ENCODE peak calls at places on chromosomes 11 and 22, in six cellular contexts. E is MG63, I is cardiac muscle cell, N is body of pancreas, K is ovary, H is tibial nerve. V is an unnamed sample.

GRCh38 chr11:113730887-113731726 is 25.0 kb upstream of the TMPRSS5 start:
- DNase-seq in E (peak; percentile 42), I (peak; percentile 79), N (no peak), K (no peak), H (no peak), V (peak; percentile 25)

GRCh38 chr11:72223615-72224586 is 666 bp upstream of the INPPL1 start:
- DNase-seq in E (peak; percentile 84), I (peak; percentile 84), N (peak; percentile 81), K (peak; percentile 85), H (no peak), V (peak; percentile 44)

GRCh38 chr11:122863704-122864326 is 18.7 kb upstream of the JHY start:
- DNase-seq in E (peak; percentile 16), I (peak; percentile 53), N (peak; percentile 62), K (peak; percentile 40), H (peak; percentile 28), V (peak; percentile 68)

GRCh38 chr11:132082566-132082965 is 712.2 kb downstream of the NTM start:
- DNase-seq in E (no peak), I (no peak), N (no peak), K (no peak), H (no peak), V (no peak)

GRCh38 chr11:66100272-66101037 is 30.4 kb downstream of the PACS1 start:
- DNase-seq in E (no peak), I (no peak), N (peak; percentile 94), K (peak; percentile 75), H (peak; percentile 28), V (no peak)

GRCh38 chr22:48943567-48944432 is 883.9 kb downstream of the BRD1 start:
- DNase-seq in E (peak; percentile 28), I (peak; percentile 24), N (peak; percentile 28), K (no peak), H (no peak), V (no peak)

GRCh38 chr11:130426223-130427048 is 2.0 kb downstream of the ADAMTS8 start:
- DNase-seq in E (no peak), I (no peak), N (peak; percentile 59), K (no peak), H (no peak), V (no peak)

GRCh38 chr11:95570845-95571244 is 218.7 kb downstream of the FAM76B start:
- DNase-seq in E (no peak), I (no peak), N (no peak), K (no peak), H (no peak), V (no peak)

GRCh38 chr22:19880786-19881569 is 26.3 kb upstream of the GNB1L start:
- DNase-seq in E (peak; percentile 98), I (peak; percentile 56), N (peak; percentile 14), K (peak; percentile 29), H (peak; percentile 34), V (peak; percentile 93)

GRCh38 chr22:37156686-37157435 is 7.1 kb upstream of the IL2RB start:
- DNase-seq in E (no peak), I (no peak), N (no peak), K (no peak), H (no peak), V (no peak)

GRCh38 chr11:33371049-33371448 is 113.9 kb downstream of the HIPK3 start:
- DNase-seq in E (no peak), I (no peak), N (no peak), K (no peak), H (no peak), V (no peak)

GRCh38 chr22:25698986-25699385 is 43.0 kb upstream of the MYO18B start:
- DNase-seq in E (no peak), I (no peak), N (no peak), K (no peak), H (no peak), V (no peak)

GRCh38 chr22:20927940-20928572 is 10.8 kb downstream of the CRKL start:
- DNase-seq in E (no peak), I (no peak), N (no peak), K (no peak), H (no peak), V (no peak)

GRCh38 chr11:94111660-94112059 is 17.0 kb upstream of the PANX1 start:
- DNase-seq in E (no peak), I (no peak), N (no peak), K (no peak), H (no peak), V (no peak)

GRCh38 chr11:45663486-45664375 is 1.7 kb downstream of the CHST1 start:
- DNase-seq in E (no peak), I (no peak), N (no peak), K (no peak), H (no peak), V (no peak)

GRCh38 chr11:65658174-65659021 is 4.3 kb downstream of the RELA start:
- DNase-seq in E (no peak), I (no peak), N (peak; percentile 8), K (no peak), H (no peak), V (no peak)

GRCh38 chr11:86919557-86920210 is 35.5 kb downstream of the FZD4 start:
- DNase-seq in E (no peak), I (peak; percentile 44), N (no peak), K (no peak), H (no peak), V (no peak)

GRCh38 chr22:20494978-20495860 is at the start of gene KLHL22:
- DNase-seq in E (no peak), I (peak; percentile 36), N (peak; percentile 52), K (no peak), H (no peak), V (peak; percentile 63)

GRCh38 chr22:23457586-23457985 is 122.5 kb downstream of the IGLL1 start:
- DNase-seq in E (no peak), I (no peak), N (no peak), K (no peak), H (no peak), V (no peak)

GRCh38 chr11:76623171-76623883 is 47.2 kb downstream of the LRRC32 start:
- DNase-seq in E (peak; percentile 64), I (no peak), N (no peak), K (no peak), H (no peak), V (no peak)

GRCh38 chr11:38476808-38477565 is 1879.0 kb upstream of the RAG2 start:
- DNase-seq in E (no peak), I (no peak), N (no peak), K (no peak), H (no peak), V (no peak)

GRCh38 chr11:68796779-68797178 is 44.9 kb downstream of the CPT1A start:
- DNase-seq in E (no peak), I (no peak), N (no peak), K (no peak), H (no peak), V (no peak)

GRCh38 chr11:9151631-9152030 is 60.2 kb upstream of the SCUBE2 start:
- DNase-seq in E (no peak), I (no peak), N (no peak), K (no peak), H (no peak), V (no peak)

GRCh38 chr11:77874206-77874605 is 53.3 kb downstream of the AAMDC start:
- DNase-seq in E (no peak), I (no peak), N (no peak), K (no peak), H (no peak), V (no peak)

GRCh38 chr22:37546436-37547248 is 13.6 kb upstream of the CDC42EP1 start:
- DNase-seq in E (peak; percentile 97), I (peak; percentile 60), N (peak; percentile 90), K (peak; percentile 77), H (no peak), V (no peak)

GRCh38 chr11:126522606-126523005 is 167.1 kb downstream of the ST3GAL4 start:
- DNase-seq in E (no peak), I (no peak), N (no peak), K (no peak), H (no peak), V (no peak)

GRCh38 chr22:31055322-31056159 is 25.6 kb upstream of the SMTN start:
- DNase-seq in E (peak; percentile 95), I (peak; percentile 69), N (peak; percentile 91), K (peak; percentile 88), H (peak; percentile 77), V (no peak)

DNA sequence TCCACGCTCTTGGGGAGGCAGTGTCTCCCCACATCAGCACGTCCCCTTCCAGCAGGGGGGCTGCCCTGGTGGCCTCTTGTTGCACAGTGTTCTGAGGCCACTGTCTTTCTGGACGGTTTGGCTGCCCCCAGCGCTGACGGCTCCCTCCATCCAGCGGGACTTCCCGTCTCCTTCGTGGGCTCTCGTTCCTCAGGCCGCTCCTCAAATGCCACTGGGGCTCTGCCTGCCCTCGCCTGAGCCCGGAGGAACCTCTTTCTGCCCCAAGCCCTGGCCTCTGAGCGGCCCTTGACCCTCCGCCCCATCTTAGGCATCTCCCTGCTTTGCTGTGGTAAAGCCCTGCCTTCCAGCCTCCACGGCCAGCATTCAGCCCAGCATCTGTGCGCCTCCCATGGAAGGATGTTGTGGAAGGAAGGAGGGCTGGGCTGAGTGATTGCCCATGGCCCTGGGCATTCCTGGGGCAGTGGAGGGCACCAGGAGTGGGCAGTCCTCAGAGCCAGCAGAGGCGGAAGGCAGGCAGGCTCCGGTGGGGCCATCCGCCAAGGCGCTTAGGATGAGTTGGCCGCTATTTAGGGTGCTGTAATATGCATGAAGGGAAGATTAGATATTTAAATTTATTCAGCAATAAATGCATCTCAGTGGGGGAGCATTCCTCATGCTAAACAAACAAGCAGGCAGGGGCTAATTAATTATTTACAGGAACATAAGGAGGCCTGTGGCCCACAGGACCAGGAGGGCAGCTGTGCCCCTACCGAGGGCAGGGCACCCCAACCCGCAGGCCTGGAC is 17.8 kb downstream of the OTUB1 start:
- DNase-seq in E (no peak), I (no peak), N (peak; percentile 36), K (no peak), H (no peak), V (no peak)
- H3K27me3 ChIP-seq in E (no peaks in the 10 kb centered on the region), I (peaks cover 12% of the 10 kb centered on the region), N (no peaks in the 10 kb centered on the region), K (no peaks in the 10 kb centered on the region), H (no peaks in the 10 kb centered on the region), V (no peaks in the 10 kb centered on the region)

DNA sequence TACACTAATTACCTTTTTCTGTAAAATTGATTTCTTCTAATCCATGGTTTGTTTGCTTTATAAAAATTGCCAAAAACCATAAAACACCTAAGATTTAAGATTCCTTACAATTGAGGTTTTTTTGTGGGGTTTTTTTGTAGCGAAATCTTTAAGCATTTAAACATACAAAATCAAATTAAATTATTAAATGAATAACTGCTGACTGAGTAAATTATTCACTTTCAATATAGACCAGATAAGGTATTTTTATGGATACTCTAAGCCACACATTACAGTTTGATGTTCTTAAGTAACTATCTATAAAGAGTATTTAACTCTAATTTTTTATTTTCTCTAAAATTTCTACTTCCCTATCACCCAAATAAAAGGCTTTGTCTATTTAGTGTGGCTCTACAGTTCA is 55.5 kb downstream of the PIK3C2A start:
- DNase-seq in E (no peak), I (no peak), N (no peak), K (no peak), H (no peak), V (no peak)
- H3K36me3 ChIP-seq in E (peaks cover 2% of the 10 kb centered on the region), I (peaks cover 6% of the 10 kb centered on the region), N (no peaks in the 10 kb centered on the region), K (no peaks in the 10 kb centered on the region), H (no peaks in the 10 kb centered on the region), V (no peaks in the 10 kb centered on the region)

DNA sequence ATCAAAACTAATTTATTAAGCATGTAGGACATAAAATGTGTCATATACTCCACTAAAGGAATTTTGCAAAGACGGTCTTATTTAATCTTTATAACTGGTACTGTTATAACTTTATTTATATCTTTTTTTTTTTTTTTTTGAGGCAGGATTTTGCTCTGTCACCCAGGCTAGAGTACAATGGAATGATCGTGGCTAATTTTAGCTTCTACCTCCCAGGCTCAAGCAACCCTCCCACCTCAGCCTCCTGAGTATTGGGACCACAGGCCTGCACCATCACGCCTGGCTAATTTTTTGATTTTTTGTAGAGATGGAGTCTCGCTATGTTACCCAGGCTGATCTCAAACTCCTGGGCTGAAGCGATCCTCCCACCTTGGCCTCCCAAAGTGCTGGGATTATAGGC is 31.4 kb upstream of the PCF11 start:
- DNase-seq in E (no peak), I (no peak), N (no peak), K (no peak), H (no peak), V (no peak)
- H3K27me3 ChIP-seq in E (no peaks in the 10 kb centered on the region), I (no peaks in the 10 kb centered on the region), N (no peaks in the 10 kb centered on the region), K (no peaks in the 10 kb centered on the region), H (no peaks in the 10 kb centered on the region), V (no peaks in the 10 kb centered on the region)

GRCh38 chr11:933002-933820 is 7.5 kb downstream of the AP2A2 start:
- DNase-seq in E (no peak), I (no peak), N (no peak), K (no peak), H (no peak), V (no peak)
- H3K36me3 ChIP-seq in E (peaks cover 34% of the 10 kb centered on the region), I (no peaks in the 10 kb centered on the region), N (no peaks in the 10 kb centered on the region), K (no peaks in the 10 kb centered on the region), H (peaks cover 7% of the 10 kb centered on the region), V (peaks cover 5% of the 10 kb centered on the region)